ENCODE peak calls at places on chromosome 2, in seven cellular contexts. K is amniotic stem cell; E is activated T-cell treated with anti-CD3 and anti-CD28 coated beads, Interleukin-2, amount 50 U/mL, for 4 hours; R is T-helper 1 cell; J is fibroblast of lung; G is MV-4-11; H is activated CD4-positive, alpha-beta T cell treated with anti-CD3 and anti-CD28 coated beads for 36 hours. L is an unnamed sample.
A peak's percentile ranks its signal among the peaks of the same experiment; 100 is the strongest.

GRCh38 chr2:40658917-40659316 is 207.0 kb upstream of the SLC8A1 start:
- DNase-seq in K (no peak), E (no peak), R (no peak), J (peak; percentile 38), G (no peak), H (no peak), L (no peak)

GRCh38 chr2:221569342-221570278 is 2.5 kb downstream of the EPHA4 start:
- DNase-seq in K (no peak), E (no peak), R (no peak), J (no peak), G (no peak), H (no peak), L (no peak)

GRCh38 chr2:13056259-13056843 is 339.6 kb downstream of the TRIB2 start:
- DNase-seq in K (no peak), E (no peak), R (no peak), J (peak; percentile 54), G (no peak), H (no peak), L (no peak)

GRCh38 chr2:102155703-102156515 is 13.4 kb downstream of the IL1R1 start:
- DNase-seq in K (no peak), E (no peak), R (no peak), J (peak; percentile 95), G (peak; percentile 69), H (no peak), L (peak; percentile 61)

GRCh38 chr2:181394741-181395437 is 62.3 kb upstream of the ITGA4 start:
- DNase-seq in K (no peak), E (no peak), R (no peak), J (no peak), G (peak; percentile 51), H (no peak), L (no peak)

GRCh38 chr2:64274399-64275173 is 130.4 kb upstream of the PELI1 start:
- DNase-seq in K (no peak), E (no peak), R (no peak), J (no peak), G (no peak), H (peak; percentile 17), L (no peak)

GRCh38 chr2:107576991-107577390 is 249.7 kb upstream of the RGPD4 start:
- DNase-seq in K (no peak), E (no peak), R (no peak), J (no peak), G (no peak), H (no peak), L (no peak)

GRCh38 chr2:34012728-34013302 is 413.7 kb upstream of the FAM98A start:
- DNase-seq in K (peak; percentile 48), E (no peak), R (no peak), J (peak; percentile 55), G (peak; percentile 10), H (peak; percentile 61), L (no peak)

GRCh38 chr2:69978157-69978904 is 16.9 kb upstream of the ASPRV1 start:
- DNase-seq in K (no peak), E (no peak), R (no peak), J (no peak), G (no peak), H (no peak), L (no peak)

L was measured in GM04503.